ENCODE peak calls at places on chromosome 3, in five cellular contexts. N, H, O, Y and X are unnamed samples.

GRCh38 chr3:171134170-171134569 is 107.7 kb upstream of the SLC2A2 start:
- DNase-seq in N (no peak), H (peak; percentile 38), O (no peak), Y (no peak), X (peak; percentile 30)

GRCh38 chr3:4520013-4520881 is 27.1 kb downstream of the ITPR1 start:
- DNase-seq in N (no peak), H (no peak), O (no peak), Y (no peak), X (no peak)

GRCh38 chr3:14861031-14861430 is 42.3 kb downstream of the FGD5 start:
- DNase-seq in N (no peak), H (no peak), O (no peak), Y (no peak), X (no peak)

GRCh38 chr3:107604057-107604802 is 81.5 kb downstream of the BBX start:
- DNase-seq in N (no peak), H (peak; percentile 79), O (no peak), Y (no peak), X (peak; percentile 25)

GRCh38 chr3:38662544-38662943 is 13.1 kb upstream of the SCN5A start:
- DNase-seq in N (no peak), H (peak; percentile 42), O (no peak), Y (no peak), X (peak; percentile 57)

GRCh38 chr3:124941729-124942128 is 7.2 kb upstream of the MUC13 start:
- DNase-seq in N (no peak), H (no peak), O (no peak), Y (no peak), X (no peak)

GRCh38 chr3:82103241-82103640 is 341.8 kb upstream of the GBE1 start:
- DNase-seq in N (no peak), H (no peak), O (no peak), Y (no peak), X (no peak)

GRCh38 chr3:180875071-180875698 is 37.3 kb upstream of the FXR1 start:
- DNase-seq in N (no peak), H (no peak), O (no peak), Y (no peak), X (no peak)

GRCh38 chr3:127072971-127073851 is 90.3 kb downstream of the PLXNA1 start:
- DNase-seq in N (no peak), H (no peak), O (peak; percentile 42), Y (no peak), X (no peak)

GRCh38 chr3:170007031-170007663 is 30.6 kb upstream of the GPR160 start:
- DNase-seq in N (no peak), H (peak; percentile 45), O (no peak), Y (peak; percentile 7), X (peak; percentile 47)

GRCh38 chr3:64055076-64055475 is 31.8 kb upstream of the PSMD6 start:
- DNase-seq in N (no peak), H (no peak), O (no peak), Y (no peak), X (no peak)

GRCh38 chr3:12990306-12990705 is 82.9 kb downstream of the IQSEC1 start:
- DNase-seq in N (no peak), H (peak; percentile 31), O (peak; percentile 25), Y (no peak), X (peak; percentile 52)

GRCh38 chr3:187870360-187871203 is 125.3 kb upstream of the BCL6 start:
- DNase-seq in N (no peak), H (no peak), O (no peak), Y (no peak), X (no peak)

GRCh38 chr3:5122741-5123706 is 932 bp downstream of the ARL8B start:
- DNase-seq in N (peak; percentile 60), H (peak; percentile 83), O (peak; percentile 46), Y (peak; percentile 19), X (peak; percentile 51)

GRCh38 chr3:43185656-43186375 is 79.9 kb upstream of the POMGNT2 start:
- DNase-seq in N (no peak), H (peak; percentile 63), O (no peak), Y (no peak), X (peak; percentile 78)

GRCh38 chr3:4474683-4475490 is 7.8 kb upstream of the SUMF1 start:
- DNase-seq in N (peak; percentile 18), H (peak; percentile 65), O (no peak), Y (no peak), X (peak; percentile 83)

GRCh38 chr3:117277816-117278215 is 568.2 kb downstream of the TUSC7 start:
- DNase-seq in N (no peak), H (no peak), O (no peak), Y (no peak), X (no peak)

GRCh38 chr3:34285465-34286188 is 487.2 kb downstream of the PDCD6IP start:
- DNase-seq in N (no peak), H (no peak), O (no peak), Y (no peak), X (no peak)

GRCh38 chr3:127990051-127990450 is 62.2 kb upstream of the SEC61A1 start:
- DNase-seq in N (no peak), H (no peak), O (no peak), Y (no peak), X (no peak)

GRCh38 chr3:14138109-14138877 is 13.4 kb downstream of the TMEM43 start:
- DNase-seq in N (no peak), H (no peak), O (peak; percentile 31), Y (no peak), X (no peak)

GRCh38 chr3:50230106-50230832 is 5.7 kb upstream of the GNAI2 start:
- DNase-seq in N (no peak), H (no peak), O (no peak), Y (no peak), X (no peak)

GRCh38 chr3:87082806-87083440 is 92.0 kb upstream of the VGLL3 start:
- DNase-seq in N (peak; percentile 0), H (peak; percentile 82), O (no peak), Y (no peak), X (peak; percentile 64)

GRCh38 chr3:172391592-172392302 is 56.5 kb downstream of the GHSR start:
- DNase-seq in N (no peak), H (peak; percentile 47), O (no peak), Y (no peak), X (no peak)

GRCh38 chr3:141446737-141447136 is 40.1 kb upstream of the RASA2 start:
- DNase-seq in N (no peak), H (no peak), O (no peak), Y (no peak), X (no peak)

GRCh38 chr3:99859855-99860254 is 42.2 kb downstream of the CMSS1 start:
- DNase-seq in N (no peak), H (peak; percentile 97), O (no peak), Y (no peak), X (peak; percentile 91)

GRCh38 chr3:40432793-40433192 is 24.3 kb upstream of the RPL14 start:
- DNase-seq in N (no peak), H (no peak), O (no peak), Y (no peak), X (peak; percentile 5)

GRCh38 chr3:114274929-114275328 is 18.9 kb upstream of the TIGIT start:
- DNase-seq in N (no peak), H (peak; percentile 60), O (no peak), Y (no peak), X (peak; percentile 38)

GRCh38 chr3:81684739-81685395 is 76.6 kb downstream of the GBE1 start:
- DNase-seq in N (no peak), H (peak; percentile 47), O (no peak), Y (no peak), X (peak; percentile 30)

GRCh38 chr3:50167069-50167781 is 12.1 kb downstream of the SEMA3F start:
- DNase-seq in N (no peak), H (no peak), O (no peak), Y (no peak), X (peak; percentile 46)

GRCh38 chr3:45890405-45890804 is 4.1 kb downstream of the CCR9 start:
- DNase-seq in N (no peak), H (no peak), O (no peak), Y (no peak), X (peak; percentile 35)

GRCh38 chr3:107068980-107069379 is 308.3 kb upstream of the CCDC54 start:
- DNase-seq in N (no peak), H (peak; percentile 91), O (no peak), Y (no peak), X (peak; percentile 87)

GRCh38 chr3:94028093-94028837 is at the start of gene STX19:
- DNase-seq in N (no peak), H (no peak), O (no peak), Y (no peak), X (no peak)

GRCh38 chr3:153848701-153849100 is 272.5 kb upstream of the ARHGEF26 start:
- DNase-seq in N (peak; percentile 3), H (no peak), O (no peak), Y (no peak), X (no peak)